ENCODE peak calls at places on chromosomes 2 and 18, in ten cellular contexts. One of them, this sample, is unnamed.

GRCh38 chr18:10405014-10405493 is 49.4 kb upstream of the APCDD1 start:
- DNase-seq in RPMI8226: no peak
- DNase-seq in stimulated activated CD8-positive, alpha-beta memory T cell treated with anti-CD3 and anti-CD28 coated beads, Interleukin-12 subunit alpha, Interleukin-12 subunit beta, amount 100 ng/mL, for 1 hour: no peak
- DNase-seq in hippocampal formation: no peak
- DNase-seq in effector memory CD4-positive, alpha-beta T cell: no peak
- DNase-seq in NCI-H1417: no peak
- DNase-seq in posterior cingulate gyrus: no peak
- DNase-seq in right cardiac atrium: peak
- DNase-seq in SK-MEL-5: no peak
- DNase-seq in Caki2: no peak
- DNase-seq in this sample: no peak

GRCh38 chr18:40473221-40473620 is 1481.8 kb upstream of the PIK3C3 start:
- DNase-seq in RPMI8226: no peak
- DNase-seq in stimulated activated CD8-positive, alpha-beta memory T cell treated with anti-CD3 and anti-CD28 coated beads, Interleukin-12 subunit alpha, Interleukin-12 subunit beta, amount 100 ng/mL, for 1 hour: no peak
- DNase-seq in hippocampal formation: no peak
- DNase-seq in effector memory CD4-positive, alpha-beta T cell: no peak
- DNase-seq in NCI-H1417: no peak
- DNase-seq in posterior cingulate gyrus: no peak
- DNase-seq in right cardiac atrium: no peak
- DNase-seq in SK-MEL-5: no peak
- DNase-seq in Caki2: no peak
- DNase-seq in this sample: no peak

GRCh38 chr2:15939556-15939853 is 845 bp upstream of the MYCN start:
- DNase-seq in RPMI8226: no peak
- DNase-seq in stimulated activated CD8-positive, alpha-beta memory T cell treated with anti-CD3 and anti-CD28 coated beads, Interleukin-12 subunit alpha, Interleukin-12 subunit beta, amount 100 ng/mL, for 1 hour: no peak
- DNase-seq in hippocampal formation: no peak
- DNase-seq in effector memory CD4-positive, alpha-beta T cell: no peak
- DNase-seq in NCI-H1417: no peak
- DNase-seq in posterior cingulate gyrus: no peak
- DNase-seq in right cardiac atrium: peak
- DNase-seq in SK-MEL-5: no peak
- DNase-seq in Caki2: no peak
- DNase-seq in this sample: no peak

GRCh38 chr2:205590759-205591158 is 91.5 kb upstream of the NRP2 start:
- DNase-seq in RPMI8226: no peak
- DNase-seq in stimulated activated CD8-positive, alpha-beta memory T cell treated with anti-CD3 and anti-CD28 coated beads, Interleukin-12 subunit alpha, Interleukin-12 subunit beta, amount 100 ng/mL, for 1 hour: no peak
- DNase-seq in hippocampal formation: no peak
- DNase-seq in effector memory CD4-positive, alpha-beta T cell: no peak
- DNase-seq in NCI-H1417: no peak
- DNase-seq in posterior cingulate gyrus: no peak
- DNase-seq in right cardiac atrium: no peak
- DNase-seq in SK-MEL-5: no peak
- DNase-seq in Caki2: no peak
- DNase-seq in this sample: no peak

GRCh38 chr18:61992285-61992684 is 99.5 kb upstream of the RNF152 start:
- DNase-seq in RPMI8226: no peak
- DNase-seq in stimulated activated CD8-positive, alpha-beta memory T cell treated with anti-CD3 and anti-CD28 coated beads, Interleukin-12 subunit alpha, Interleukin-12 subunit beta, amount 100 ng/mL, for 1 hour: no peak
- DNase-seq in hippocampal formation: no peak
- DNase-seq in effector memory CD4-positive, alpha-beta T cell: no peak
- DNase-seq in NCI-H1417: no peak
- DNase-seq in posterior cingulate gyrus: no peak
- DNase-seq in right cardiac atrium: no peak
- DNase-seq in SK-MEL-5: no peak
- DNase-seq in Caki2: peak
- DNase-seq in this sample: no peak

GRCh38 chr2:168116448-168116847 is 130.9 kb downstream of the STK39 start:
- DNase-seq in RPMI8226: no peak
- DNase-seq in stimulated activated CD8-positive, alpha-beta memory T cell treated with anti-CD3 and anti-CD28 coated beads, Interleukin-12 subunit alpha, Interleukin-12 subunit beta, amount 100 ng/mL, for 1 hour: no peak
- DNase-seq in hippocampal formation: no peak
- DNase-seq in effector memory CD4-positive, alpha-beta T cell: no peak
- DNase-seq in NCI-H1417: no peak
- DNase-seq in posterior cingulate gyrus: no peak
- DNase-seq in right cardiac atrium: no peak
- DNase-seq in SK-MEL-5: peak
- DNase-seq in Caki2: no peak
- DNase-seq in this sample: no peak

GRCh38 chr2:80547344-80547743 is 242.8 kb upstream of the LRRTM1 start:
- DNase-seq in RPMI8226: no peak
- DNase-seq in stimulated activated CD8-positive, alpha-beta memory T cell treated with anti-CD3 and anti-CD28 coated beads, Interleukin-12 subunit alpha, Interleukin-12 subunit beta, amount 100 ng/mL, for 1 hour: no peak
- DNase-seq in hippocampal formation: no peak
- DNase-seq in effector memory CD4-positive, alpha-beta T cell: no peak
- DNase-seq in NCI-H1417: no peak
- DNase-seq in posterior cingulate gyrus: no peak
- DNase-seq in right cardiac atrium: no peak
- DNase-seq in SK-MEL-5: no peak
- DNase-seq in Caki2: no peak
- DNase-seq in this sample: no peak

GRCh38 chr18:44680271-44681038 is at the start of gene SETBP1:
- DNase-seq in RPMI8226: peak
- DNase-seq in stimulated activated CD8-positive, alpha-beta memory T cell treated with anti-CD3 and anti-CD28 coated beads, Interleukin-12 subunit alpha, Interleukin-12 subunit beta, amount 100 ng/mL, for 1 hour: peak
- DNase-seq in hippocampal formation: peak
- DNase-seq in effector memory CD4-positive, alpha-beta T cell: no peak
- DNase-seq in NCI-H1417: peak
- DNase-seq in posterior cingulate gyrus: peak
- DNase-seq in right cardiac atrium: peak
- DNase-seq in SK-MEL-5: peak
- DNase-seq in Caki2: peak
- DNase-seq in this sample: peak

GRCh38 chr2:169464508-169465386 is 14.5 kb upstream of the BBS5 start:
- DNase-seq in RPMI8226: no peak
- DNase-seq in stimulated activated CD8-positive, alpha-beta memory T cell treated with anti-CD3 and anti-CD28 coated beads, Interleukin-12 subunit alpha, Interleukin-12 subunit beta, amount 100 ng/mL, for 1 hour: no peak
- DNase-seq in hippocampal formation: no peak
- DNase-seq in effector memory CD4-positive, alpha-beta T cell: no peak
- DNase-seq in NCI-H1417: no peak
- DNase-seq in posterior cingulate gyrus: no peak
- DNase-seq in right cardiac atrium: no peak
- DNase-seq in SK-MEL-5: no peak
- DNase-seq in Caki2: no peak
- DNase-seq in this sample: no peak

GRCh38 chr2:216294305-216294704 is 78.0 kb downstream of the MARCHF4 start:
- DNase-seq in RPMI8226: no peak
- DNase-seq in stimulated activated CD8-positive, alpha-beta memory T cell treated with anti-CD3 and anti-CD28 coated beads, Interleukin-12 subunit alpha, Interleukin-12 subunit beta, amount 100 ng/mL, for 1 hour: no peak
- DNase-seq in hippocampal formation: no peak
- DNase-seq in effector memory CD4-positive, alpha-beta T cell: no peak
- DNase-seq in NCI-H1417: no peak
- DNase-seq in posterior cingulate gyrus: no peak
- DNase-seq in right cardiac atrium: no peak
- DNase-seq in SK-MEL-5: no peak
- DNase-seq in Caki2: peak
- DNase-seq in this sample: no peak

GRCh38 chr18:5543036-5543671 is 643 bp downstream of the EPB41L3 start:
- DNase-seq in RPMI8226: no peak
- DNase-seq in stimulated activated CD8-positive, alpha-beta memory T cell treated with anti-CD3 and anti-CD28 coated beads, Interleukin-12 subunit alpha, Interleukin-12 subunit beta, amount 100 ng/mL, for 1 hour: no peak
- DNase-seq in hippocampal formation: no peak
- DNase-seq in effector memory CD4-positive, alpha-beta T cell: no peak
- DNase-seq in NCI-H1417: no peak
- DNase-seq in posterior cingulate gyrus: peak
- DNase-seq in right cardiac atrium: peak
- DNase-seq in SK-MEL-5: no peak
- DNase-seq in Caki2: no peak
- DNase-seq in this sample: no peak

GRCh38 chr2:215664847-215665525 is 229.1 kb upstream of the FN1 start:
- DNase-seq in RPMI8226: no peak
- DNase-seq in stimulated activated CD8-positive, alpha-beta memory T cell treated with anti-CD3 and anti-CD28 coated beads, Interleukin-12 subunit alpha, Interleukin-12 subunit beta, amount 100 ng/mL, for 1 hour: no peak
- DNase-seq in hippocampal formation: no peak
- DNase-seq in effector memory CD4-positive, alpha-beta T cell: no peak
- DNase-seq in NCI-H1417: no peak
- DNase-seq in posterior cingulate gyrus: no peak
- DNase-seq in right cardiac atrium: no peak
- DNase-seq in SK-MEL-5: peak
- DNase-seq in Caki2: peak
- DNase-seq in this sample: no peak

GRCh38 chr2:9613291-9613690 is 17.5 kb downstream of the YWHAQ start:
- DNase-seq in RPMI8226: no peak
- DNase-seq in stimulated activated CD8-positive, alpha-beta memory T cell treated with anti-CD3 and anti-CD28 coated beads, Interleukin-12 subunit alpha, Interleukin-12 subunit beta, amount 100 ng/mL, for 1 hour: no peak
- DNase-seq in hippocampal formation: no peak
- DNase-seq in effector memory CD4-positive, alpha-beta T cell: no peak
- DNase-seq in NCI-H1417: no peak
- DNase-seq in posterior cingulate gyrus: no peak
- DNase-seq in right cardiac atrium: no peak
- DNase-seq in SK-MEL-5: no peak
- DNase-seq in Caki2: peak
- DNase-seq in this sample: no peak

GRCh38 chr18:44507729-44508325 is 172.9 kb upstream of the SETBP1 start:
- DNase-seq in RPMI8226: no peak
- DNase-seq in stimulated activated CD8-positive, alpha-beta memory T cell treated with anti-CD3 and anti-CD28 coated beads, Interleukin-12 subunit alpha, Interleukin-12 subunit beta, amount 100 ng/mL, for 1 hour: no peak
- DNase-seq in hippocampal formation: peak
- DNase-seq in effector memory CD4-positive, alpha-beta T cell: no peak
- DNase-seq in NCI-H1417: no peak
- DNase-seq in posterior cingulate gyrus: peak
- DNase-seq in right cardiac atrium: peak
- DNase-seq in SK-MEL-5: no peak
- DNase-seq in Caki2: no peak
- DNase-seq in this sample: no peak

GRCh38 chr2:795245-796041 is 118.2 kb upstream of the TMEM18 start:
- DNase-seq in RPMI8226: no peak
- DNase-seq in stimulated activated CD8-positive, alpha-beta memory T cell treated with anti-CD3 and anti-CD28 coated beads, Interleukin-12 subunit alpha, Interleukin-12 subunit beta, amount 100 ng/mL, for 1 hour: no peak
- DNase-seq in hippocampal formation: no peak
- DNase-seq in effector memory CD4-positive, alpha-beta T cell: no peak
- DNase-seq in NCI-H1417: no peak
- DNase-seq in posterior cingulate gyrus: no peak
- DNase-seq in right cardiac atrium: no peak
- DNase-seq in SK-MEL-5: no peak
- DNase-seq in Caki2: no peak
- DNase-seq in this sample: no peak

GRCh38 chr18:48022531-48023330 is 92.3 kb upstream of the SMAD2 start:
- DNase-seq in RPMI8226: peak
- DNase-seq in stimulated activated CD8-positive, alpha-beta memory T cell treated with anti-CD3 and anti-CD28 coated beads, Interleukin-12 subunit alpha, Interleukin-12 subunit beta, amount 100 ng/mL, for 1 hour: no peak
- DNase-seq in hippocampal formation: peak
- DNase-seq in effector memory CD4-positive, alpha-beta T cell: no peak
- DNase-seq in NCI-H1417: peak
- DNase-seq in posterior cingulate gyrus: no peak
- DNase-seq in right cardiac atrium: no peak
- DNase-seq in SK-MEL-5: peak
- DNase-seq in Caki2: peak
- DNase-seq in this sample: no peak